ENCODE peak calls at places on chromosomes 6 and 20, in seven cellular contexts. One of them, this sample, is unnamed.

GRCh38 chr6:106398621-106399020 is 38.1 kb downstream of the CRYBG1 start:
- DNase-seq in CD8-positive, alpha-beta T cell: no peak
- DNase-seq in lower leg skin: no peak
- DNase-seq in prostate gland: no peak
- DNase-seq in cardiac muscle cell: no peak
- DNase-seq in heart left ventricle: no peak
- DNase-seq in PC-3: no peak
- DNase-seq in this sample: no peak

GRCh38 chr6:168615837-168616236 is 174.9 kb downstream of the SMOC2 start:
- DNase-seq in lower leg skin: no peak
- DNase-seq in PC-3: no peak
- DNase-seq in cardiac muscle cell: no peak
- DNase-seq in heart left ventricle: no peak
- DNase-seq in CD8-positive, alpha-beta T cell: no peak
- DNase-seq in prostate gland: peak; percentile 66
- DNase-seq in this sample: no peak

GRCh38 chr6:33014841-33015634 is 5.6 kb upstream of the HLA-DOA start:
- DNase-seq in cardiac muscle cell: peak; percentile 92
- DNase-seq in CD8-positive, alpha-beta T cell: no peak
- DNase-seq in prostate gland: peak; percentile 62
- DNase-seq in lower leg skin: peak; percentile 66
- DNase-seq in heart left ventricle: peak; percentile 23
- DNase-seq in PC-3: peak; percentile 83
- DNase-seq in this sample: peak; percentile 92

GRCh38 chr6:129317931-129318820 is 391.8 kb downstream of the ARHGAP18 start:
- DNase-seq in PC-3: peak; percentile 87
- DNase-seq in cardiac muscle cell: peak; percentile 81
- DNase-seq in lower leg skin: no peak
- DNase-seq in heart left ventricle: no peak
- DNase-seq in CD8-positive, alpha-beta T cell: no peak
- DNase-seq in prostate gland: no peak
- DNase-seq in this sample: peak; percentile 72

GRCh38 chr6:2127484-2127911 is 117.9 kb downstream of the GMDS start:
- DNase-seq in heart left ventricle: peak; percentile 61
- DNase-seq in prostate gland: peak; percentile 12
- DNase-seq in cardiac muscle cell: peak; percentile 88
- DNase-seq in CD8-positive, alpha-beta T cell: no peak
- DNase-seq in lower leg skin: peak; percentile 42
- DNase-seq in PC-3: no peak
- DNase-seq in this sample: peak; percentile 90

GRCh38 chr6:31659649-31660223 is 842 bp downstream of the C6orf47 start:
- DNase-seq in CD8-positive, alpha-beta T cell: no peak
- DNase-seq in lower leg skin: no peak
- DNase-seq in cardiac muscle cell: peak; percentile 23
- DNase-seq in PC-3: peak; percentile 42
- DNase-seq in heart left ventricle: no peak
- DNase-seq in prostate gland: no peak
- DNase-seq in this sample: peak; percentile 45

GRCh38 chr6:15485875-15486274 is 177.0 kb downstream of the DTNBP1 start:
- DNase-seq in prostate gland: no peak
- DNase-seq in PC-3: peak; percentile 36
- DNase-seq in CD8-positive, alpha-beta T cell: no peak
- DNase-seq in cardiac muscle cell: no peak
- DNase-seq in lower leg skin: no peak
- DNase-seq in heart left ventricle: no peak
- DNase-seq in this sample: no peak

GRCh38 chr20:43746344-43747137 is 19.7 kb upstream of the GTSF1L start:
- DNase-seq in prostate gland: no peak
- DNase-seq in PC-3: no peak
- DNase-seq in lower leg skin: no peak
- DNase-seq in cardiac muscle cell: peak; percentile 56
- DNase-seq in CD8-positive, alpha-beta T cell: no peak
- DNase-seq in heart left ventricle: no peak
- DNase-seq in this sample: no peak

GRCh38 chr6:14784596-14785360 is 461.1 kb upstream of the JARID2 start:
- DNase-seq in PC-3: no peak
- DNase-seq in prostate gland: no peak
- DNase-seq in cardiac muscle cell: peak; percentile 24
- DNase-seq in CD8-positive, alpha-beta T cell: no peak
- DNase-seq in lower leg skin: no peak
- DNase-seq in heart left ventricle: no peak
- DNase-seq in this sample: no peak

GRCh38 chr20:6886065-6886729 is 118.7 kb downstream of the BMP2 start:
- DNase-seq in PC-3: no peak
- DNase-seq in heart left ventricle: no peak
- DNase-seq in lower leg skin: no peak
- DNase-seq in cardiac muscle cell: no peak
- DNase-seq in prostate gland: no peak
- DNase-seq in CD8-positive, alpha-beta T cell: no peak
- DNase-seq in this sample: no peak

GRCh38 chr20:53104889-53105288 is 132.7 kb downstream of the TSHZ2 start:
- DNase-seq in prostate gland: no peak
- DNase-seq in heart left ventricle: no peak
- DNase-seq in CD8-positive, alpha-beta T cell: no peak
- DNase-seq in lower leg skin: no peak
- DNase-seq in cardiac muscle cell: peak; percentile 8
- DNase-seq in PC-3: no peak
- DNase-seq in this sample: peak; percentile 28

GRCh38 chr6:13526718-13527668 is 39.6 kb upstream of the GFOD1 start:
- DNase-seq in heart left ventricle: peak; percentile 52
- DNase-seq in lower leg skin: peak; percentile 27
- DNase-seq in prostate gland: no peak
- DNase-seq in PC-3: no peak
- DNase-seq in cardiac muscle cell: peak; percentile 9
- DNase-seq in CD8-positive, alpha-beta T cell: no peak
- DNase-seq in this sample: peak; percentile 13

GRCh38 chr20:41116282-41116960 is 20.9 kb upstream of the PLCG1 start:
- DNase-seq in PC-3: no peak
- DNase-seq in prostate gland: no peak
- DNase-seq in lower leg skin: no peak
- DNase-seq in cardiac muscle cell: no peak
- DNase-seq in CD8-positive, alpha-beta T cell: no peak
- DNase-seq in heart left ventricle: no peak
- DNase-seq in this sample: no peak

GRCh38 chr6:107539409-107539808 is 49.5 kb downstream of the SOBP start:
- DNase-seq in prostate gland: no peak
- DNase-seq in heart left ventricle: no peak
- DNase-seq in cardiac muscle cell: no peak
- DNase-seq in CD8-positive, alpha-beta T cell: no peak
- DNase-seq in PC-3: no peak
- DNase-seq in lower leg skin: no peak
- DNase-seq in this sample: no peak

GRCh38 chr20:53611449-53611894 is 17.8 kb upstream of the ZNF217 start:
- DNase-seq in PC-3: peak; percentile 90
- DNase-seq in heart left ventricle: no peak
- DNase-seq in cardiac muscle cell: peak; percentile 98
- DNase-seq in prostate gland: no peak
- DNase-seq in CD8-positive, alpha-beta T cell: no peak
- DNase-seq in lower leg skin: peak; percentile 58
- DNase-seq in this sample: peak; percentile 97

GRCh38 chr6:158185729-158186456 is 17.7 kb downstream of the GTF2H5 start:
- DNase-seq in CD8-positive, alpha-beta T cell: no peak
- DNase-seq in prostate gland: no peak
- DNase-seq in lower leg skin: no peak
- DNase-seq in heart left ventricle: no peak
- DNase-seq in PC-3: peak; percentile 10
- DNase-seq in cardiac muscle cell: peak; percentile 62
- DNase-seq in this sample: peak; percentile 38

GRCh38 chr20:36624068-36624813 is 18.7 kb downstream of the RAB5IF start:
- DNase-seq in heart left ventricle: no peak
- DNase-seq in prostate gland: peak; percentile 48
- DNase-seq in PC-3: no peak
- DNase-seq in CD8-positive, alpha-beta T cell: no peak
- DNase-seq in cardiac muscle cell: peak; percentile 18
- DNase-seq in lower leg skin: no peak
- DNase-seq in this sample: peak; percentile 30

GRCh38 chr20:63690898-63691710 is 5.3 kb upstream of the TNFRSF6B start:
- DNase-seq in lower leg skin: no peak
- DNase-seq in heart left ventricle: no peak
- DNase-seq in cardiac muscle cell: no peak
- DNase-seq in prostate gland: no peak
- DNase-seq in CD8-positive, alpha-beta T cell: no peak
- DNase-seq in PC-3: no peak
- DNase-seq in this sample: no peak

GRCh38 chr6:29490055-29490454 is 2.3 kb upstream of the MAS1L start:
- DNase-seq in cardiac muscle cell: no peak
- DNase-seq in PC-3: no peak
- DNase-seq in heart left ventricle: no peak
- DNase-seq in prostate gland: no peak
- DNase-seq in lower leg skin: no peak
- DNase-seq in CD8-positive, alpha-beta T cell: no peak
- DNase-seq in this sample: no peak

GRCh38 chr20:5474646-5475550 is 158.1 kb upstream of the PROKR2 start:
- DNase-seq in prostate gland: no peak
- DNase-seq in lower leg skin: no peak
- DNase-seq in cardiac muscle cell: no peak
- DNase-seq in heart left ventricle: no peak
- DNase-seq in CD8-positive, alpha-beta T cell: no peak
- DNase-seq in PC-3: no peak
- DNase-seq in this sample: no peak

GRCh38 chr6:163291622-163292021 is 122.9 kb upstream of the QKI start:
- DNase-seq in heart left ventricle: no peak
- DNase-seq in CD8-positive, alpha-beta T cell: no peak
- DNase-seq in cardiac muscle cell: peak; percentile 49
- DNase-seq in PC-3: no peak
- DNase-seq in prostate gland: no peak
- DNase-seq in lower leg skin: no peak
- DNase-seq in this sample: no peak

GRCh38 chr6:10692965-10693538 is 1.4 kb downstream of the C6orf52 start:
- DNase-seq in prostate gland: no peak
- DNase-seq in PC-3: no peak
- DNase-seq in heart left ventricle: no peak
- DNase-seq in cardiac muscle cell: no peak
- DNase-seq in CD8-positive, alpha-beta T cell: no peak
- DNase-seq in lower leg skin: no peak
- DNase-seq in this sample: no peak
- H3K4me3 ChIP-seq in prostate gland: peak overlapping the region; percentile 68
- H3K4me3 ChIP-seq in PC-3: peak overlapping the region; percentile 98
- H3K4me3 ChIP-seq in heart left ventricle: peak overlapping the region; percentile 78
- H3K4me3 ChIP-seq in cardiac muscle cell: peak overlapping the region; percentile 92
- H3K4me3 ChIP-seq in CD8-positive, alpha-beta T cell: peak overlapping the region; percentile 97
- H3K4me3 ChIP-seq in lower leg skin: no peak overlapping the region
- H3K4me3 ChIP-seq in this sample: no peak overlapping the region

DNA sequence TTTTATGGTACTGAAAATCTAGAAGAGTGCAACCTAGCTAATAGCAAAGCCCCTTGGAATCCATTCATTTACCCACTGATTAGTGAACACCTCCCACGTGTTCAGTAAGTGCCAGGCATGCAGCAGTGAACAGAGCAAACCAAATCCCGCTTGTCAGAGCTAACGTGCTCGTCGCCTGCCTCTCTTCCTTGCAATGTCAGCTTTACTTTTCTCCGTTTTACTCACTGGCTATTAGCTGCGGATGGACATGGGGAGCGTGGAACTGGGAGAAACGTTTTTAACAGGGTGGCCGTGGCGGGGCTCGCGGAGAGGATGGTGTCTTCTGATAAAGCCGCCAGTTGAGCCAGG is 120.4 kb downstream of the SYNDIG1 start:
- DNase-seq in prostate gland: no peak
- DNase-seq in lower leg skin: no peak
- DNase-seq in cardiac muscle cell: no peak
- DNase-seq in PC-3: no peak
- DNase-seq in CD8-positive, alpha-beta T cell: no peak
- DNase-seq in heart left ventricle: no peak
- DNase-seq in this sample: no peak
- TF ChIP-seq CTCF in prostate gland: no peak
- TF ChIP-seq CTCF in lower leg skin: no peak
- TF ChIP-seq CTCF in cardiac muscle cell: no peak
- TF ChIP-seq CTCF in PC-3: no peak
- TF ChIP-seq CTCF in CD8-positive, alpha-beta T cell: no peak
- TF ChIP-seq CTCF in heart left ventricle: no peak
- TF ChIP-seq CTCF in this sample: no peak

DNA sequence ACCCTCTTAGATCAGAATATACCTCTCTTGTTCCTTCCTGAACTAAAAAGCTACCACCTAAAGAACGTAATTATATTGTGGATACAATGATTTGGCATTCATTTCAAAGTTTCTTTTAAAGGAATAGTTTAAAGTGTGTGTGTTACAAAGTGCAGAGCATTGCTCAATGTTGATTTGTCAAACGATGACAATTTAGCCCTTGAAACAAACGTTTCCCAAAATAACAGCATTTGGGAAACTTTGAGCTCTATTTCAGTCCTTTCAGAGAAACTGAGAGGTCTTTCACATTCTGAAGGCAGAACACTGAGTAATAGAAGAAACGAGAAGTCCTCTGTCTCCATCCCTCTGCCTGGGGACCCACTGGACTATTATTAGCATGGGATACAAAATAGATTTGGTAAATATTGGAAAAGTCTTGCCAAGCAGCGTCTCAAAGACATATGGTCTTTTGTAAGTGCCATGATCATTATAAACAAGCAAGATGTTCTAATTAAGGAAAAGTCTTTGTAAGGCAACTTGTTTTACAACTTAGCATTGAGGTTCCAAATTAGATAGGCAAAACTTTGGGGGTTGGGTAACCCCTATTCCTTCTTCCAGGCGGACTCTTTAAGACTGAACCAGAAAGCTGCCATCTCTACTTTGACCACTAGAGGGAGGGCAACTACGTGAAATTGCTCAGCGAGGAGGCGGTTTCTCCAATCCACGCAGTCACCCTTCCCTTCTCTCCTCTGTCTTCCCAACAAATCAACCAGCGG is 208.8 kb downstream of the RNF144B start:
- DNase-seq in lower leg skin: peak; percentile 82
- DNase-seq in CD8-positive, alpha-beta T cell: no peak
- DNase-seq in cardiac muscle cell: peak; percentile 77
- DNase-seq in PC-3: peak; percentile 85
- DNase-seq in prostate gland: peak; percentile 55
- DNase-seq in heart left ventricle: peak; percentile 27
- DNase-seq in this sample: peak; percentile 79
- H3K4me3 ChIP-seq in lower leg skin: no peak overlapping the region
- H3K4me3 ChIP-seq in CD8-positive, alpha-beta T cell: no peak overlapping the region
- H3K4me3 ChIP-seq in cardiac muscle cell: no peak overlapping the region
- H3K4me3 ChIP-seq in PC-3: no peak overlapping the region
- H3K4me3 ChIP-seq in prostate gland: no peak overlapping the region
- H3K4me3 ChIP-seq in heart left ventricle: no peak overlapping the region
- H3K4me3 ChIP-seq in this sample: no peak overlapping the region

GRCh38 chr6:109187399-109188114 is 92.2 kb downstream of the CEP57L1 start:
- DNase-seq in cardiac muscle cell: peak; percentile 53
- DNase-seq in CD8-positive, alpha-beta T cell: peak; percentile 24
- DNase-seq in prostate gland: peak; percentile 39
- DNase-seq in heart left ventricle: peak; percentile 34
- DNase-seq in PC-3: peak; percentile 72
- DNase-seq in lower leg skin: peak; percentile 34
- DNase-seq in this sample: peak; percentile 45

GRCh38 chr6:109186012-109186411 is 90.7 kb downstream of the CEP57L1 start:
- DNase-seq in lower leg skin: no peak
- DNase-seq in PC-3: peak; percentile 34
- DNase-seq in CD8-positive, alpha-beta T cell: no peak
- DNase-seq in cardiac muscle cell: no peak
- DNase-seq in heart left ventricle: no peak
- DNase-seq in prostate gland: no peak
- DNase-seq in this sample: no peak

GRCh38 chr6:109192865-109193264 is 97.6 kb downstream of the CEP57L1 start:
- DNase-seq in lower leg skin: no peak
- DNase-seq in heart left ventricle: no peak
- DNase-seq in PC-3: no peak
- DNase-seq in cardiac muscle cell: no peak
- DNase-seq in CD8-positive, alpha-beta T cell: no peak
- DNase-seq in prostate gland: no peak
- DNase-seq in this sample: no peak

GRCh38 chr6:109184638-109185037 is 89.3 kb downstream of the CEP57L1 start:
- DNase-seq in PC-3: no peak
- DNase-seq in CD8-positive, alpha-beta T cell: no peak
- DNase-seq in cardiac muscle cell: no peak
- DNase-seq in prostate gland: no peak
- DNase-seq in lower leg skin: no peak
- DNase-seq in heart left ventricle: no peak
- DNase-seq in this sample: no peak

GRCh38 chr6:109188115-109188411 is 92.8 kb downstream of the CEP57L1 start:
- DNase-seq in PC-3: no peak
- DNase-seq in cardiac muscle cell: no peak
- DNase-seq in CD8-positive, alpha-beta T cell: no peak
- DNase-seq in heart left ventricle: no peak
- DNase-seq in lower leg skin: no peak
- DNase-seq in prostate gland: no peak
- DNase-seq in this sample: no peak
- TF ChIP-seq CTCF in PC-3: no peak
- TF ChIP-seq CTCF in cardiac muscle cell: no peak
- TF ChIP-seq CTCF in CD8-positive, alpha-beta T cell: no peak
- TF ChIP-seq CTCF in heart left ventricle: no peak
- TF ChIP-seq CTCF in lower leg skin: no peak
- TF ChIP-seq CTCF in prostate gland: no peak
- TF ChIP-seq CTCF in this sample: no peak